ENCODE peak calls at places on chromosomes 5 and 9, in four cellular contexts. One of them, this sample, is unnamed.

GRCh38 chr9:112207451-112207850 is 32.4 kb upstream of the SUSD1 start:
- DNase-seq in HCT116: no peak
- DNase-seq in cardiac fibroblast: no peak
- DNase-seq in fibroblast of lung: no peak
- DNase-seq in this sample: no peak

GRCh38 chr9:81266674-81267073 is 422.7 kb downstream of the TLE1 start:
- DNase-seq in HCT116: peak
- DNase-seq in cardiac fibroblast: no peak
- DNase-seq in fibroblast of lung: peak
- DNase-seq in this sample: no peak

GRCh38 chr5:172623313-172623980 is 17.6 kb upstream of the NEURL1B start:
- DNase-seq in HCT116: no peak
- DNase-seq in cardiac fibroblast: no peak
- DNase-seq in fibroblast of lung: no peak
- DNase-seq in this sample: no peak

GRCh38 chr9:69028754-69029153 is 6.8 kb upstream of the FXN start:
- DNase-seq in HCT116: no peak
- DNase-seq in cardiac fibroblast: no peak
- DNase-seq in fibroblast of lung: no peak
- DNase-seq in this sample: no peak

GRCh38 chr9:113712053-113712452 is 164.1 kb upstream of the ZNF618 start:
- DNase-seq in HCT116: no peak
- DNase-seq in cardiac fibroblast: peak
- DNase-seq in fibroblast of lung: peak
- DNase-seq in this sample: peak

GRCh38 chr5:139061274-139061673 is 136.9 kb downstream of the SIL1 start:
- DNase-seq in HCT116: no peak
- DNase-seq in cardiac fibroblast: peak
- DNase-seq in fibroblast of lung: peak
- DNase-seq in this sample: peak

GRCh38 chr5:141856030-141856790 is 22.0 kb downstream of the PCDH1 start:
- DNase-seq in HCT116: no peak
- DNase-seq in cardiac fibroblast: no peak
- DNase-seq in fibroblast of lung: no peak
- DNase-seq in this sample: no peak

GRCh38 chr5:119400248-119400647 is 44.4 kb downstream of the TNFAIP8 start:
- DNase-seq in HCT116: no peak
- DNase-seq in cardiac fibroblast: no peak
- DNase-seq in fibroblast of lung: no peak
- DNase-seq in this sample: no peak

GRCh38 chr5:56451742-56452141 is 218.6 kb upstream of the ANKRD55 start:
- DNase-seq in HCT116: no peak
- DNase-seq in cardiac fibroblast: no peak
- DNase-seq in fibroblast of lung: no peak
- DNase-seq in this sample: no peak

GRCh38 chr9:114588150-114588663 is 638 bp downstream of the ATP6V1G1 start:
- DNase-seq in HCT116: no peak
- DNase-seq in cardiac fibroblast: peak
- DNase-seq in fibroblast of lung: peak
- DNase-seq in this sample: no peak

GRCh38 chr5:56802235-56802634 is 13.1 kb upstream of the MAP3K1 start:
- DNase-seq in HCT116: no peak
- DNase-seq in cardiac fibroblast: no peak
- DNase-seq in fibroblast of lung: no peak
- DNase-seq in this sample: no peak

GRCh38 chr5:73446631-73447233 is 1.8 kb downstream of the FOXD1 start:
- DNase-seq in HCT116: no peak
- DNase-seq in cardiac fibroblast: no peak
- DNase-seq in fibroblast of lung: peak
- DNase-seq in this sample: no peak
- H3K4me3 ChIP-seq in HCT116: peak
- H3K4me3 ChIP-seq in cardiac fibroblast: peak
- H3K4me3 ChIP-seq in fibroblast of lung: peak
- H3K4me3 ChIP-seq in this sample: peak

GRCh38 chr9:127509955-127510299 is 58.6 kb downstream of the LRSAM1 start:
- DNase-seq in HCT116: no peak
- DNase-seq in cardiac fibroblast: no peak
- DNase-seq in fibroblast of lung: no peak
- DNase-seq in this sample: no peak
- TF ChIP-seq CTCF in HCT116: no peak
- TF ChIP-seq CTCF in cardiac fibroblast: no peak
- TF ChIP-seq CTCF in fibroblast of lung: no peak
- TF ChIP-seq CTCF in this sample: no peak

DNA sequence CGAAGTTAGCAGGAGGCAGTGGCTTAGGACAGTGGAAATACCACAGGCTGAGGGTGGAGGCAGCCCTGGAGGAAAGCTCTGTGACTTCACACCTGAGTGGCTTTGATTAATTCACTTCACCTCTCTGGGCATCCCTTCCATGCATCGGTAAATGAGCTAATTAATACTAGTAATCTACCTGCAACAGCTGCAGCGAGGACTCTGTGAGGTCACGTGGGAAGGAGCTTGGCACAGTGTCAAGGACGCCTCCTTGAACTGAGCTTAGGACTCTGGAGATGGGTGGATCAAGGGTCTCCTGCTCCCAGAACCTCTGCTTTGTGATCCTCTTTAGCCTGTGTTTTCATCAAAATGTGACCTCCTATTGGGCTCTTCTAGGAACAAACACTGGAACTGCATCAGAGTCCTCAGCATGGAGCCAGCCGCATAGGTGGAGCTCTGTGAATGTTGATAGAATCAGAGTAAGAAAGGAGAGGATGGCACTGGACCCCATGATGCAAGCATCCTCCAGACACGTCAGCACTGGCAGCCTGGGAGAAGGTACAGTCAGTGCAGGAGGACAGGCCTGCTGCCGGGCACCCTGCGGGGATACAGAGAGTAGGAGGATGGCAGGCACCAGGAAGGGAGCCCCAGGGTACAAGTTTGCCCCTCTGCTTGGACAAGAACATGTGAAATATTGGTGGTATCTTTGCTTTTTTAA is 952 bp upstream of the ANGPTL2 start:
- DNase-seq in HCT116: no peak
- DNase-seq in cardiac fibroblast: no peak
- DNase-seq in fibroblast of lung: no peak
- DNase-seq in this sample: no peak
- H3K4me3 ChIP-seq in HCT116: no peak
- H3K4me3 ChIP-seq in cardiac fibroblast: no peak
- H3K4me3 ChIP-seq in fibroblast of lung: peak
- H3K4me3 ChIP-seq in this sample: no peak

GRCh38 chr5:69265931-69266330 is 31.2 kb downstream of the CDK7 start:
- DNase-seq in HCT116: peak
- DNase-seq in cardiac fibroblast: peak
- DNase-seq in fibroblast of lung: no peak
- DNase-seq in this sample: no peak
- TF ChIP-seq CTCF in HCT116: peak
- TF ChIP-seq CTCF in cardiac fibroblast: peak
- TF ChIP-seq CTCF in fibroblast of lung: no peak
- TF ChIP-seq CTCF in this sample: peak

DNA sequence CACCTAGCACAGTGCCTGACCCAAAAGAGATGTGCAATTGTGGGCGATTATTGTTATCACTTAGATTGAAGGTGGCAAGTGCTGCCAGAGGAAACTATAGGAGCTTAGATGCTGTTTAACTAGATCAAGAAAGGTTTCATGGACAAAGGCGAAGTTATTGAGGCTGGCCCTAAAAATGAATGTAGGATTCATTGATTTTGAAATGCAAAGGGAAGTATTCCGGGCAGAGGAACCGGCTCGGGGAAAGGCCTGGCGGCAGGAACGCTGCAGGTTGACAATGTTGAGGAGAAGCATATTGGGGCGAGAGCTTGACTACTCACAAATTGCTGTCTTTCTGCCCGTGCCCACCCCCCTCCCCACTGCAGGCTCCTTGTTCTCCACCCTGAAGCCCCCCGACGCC is 37.4 kb upstream of the TTC1 start:
- DNase-seq in HCT116: no peak
- DNase-seq in cardiac fibroblast: no peak
- DNase-seq in fibroblast of lung: no peak
- DNase-seq in this sample: no peak
- H3K4me3 ChIP-seq in HCT116: no peak
- H3K4me3 ChIP-seq in cardiac fibroblast: no peak
- H3K4me3 ChIP-seq in fibroblast of lung: no peak
- H3K4me3 ChIP-seq in this sample: no peak

GRCh38 chr5:77146896-77147295 is 59.8 kb upstream of the ZBED3 start:
- DNase-seq in HCT116: no peak
- DNase-seq in cardiac fibroblast: no peak
- DNase-seq in fibroblast of lung: no peak
- DNase-seq in this sample: no peak

GRCh38 chr5:77140350-77140749 is 53.3 kb upstream of the ZBED3 start:
- DNase-seq in HCT116: no peak
- DNase-seq in cardiac fibroblast: no peak
- DNase-seq in fibroblast of lung: no peak
- DNase-seq in this sample: no peak

GRCh38 chr5:77145666-77146065 is 58.6 kb upstream of the ZBED3 start:
- DNase-seq in HCT116: no peak
- DNase-seq in cardiac fibroblast: peak
- DNase-seq in fibroblast of lung: peak
- DNase-seq in this sample: no peak

GRCh38 chr5:77143998-77144836 is 57.1 kb upstream of the ZBED3 start:
- DNase-seq in HCT116: peak
- DNase-seq in cardiac fibroblast: peak
- DNase-seq in fibroblast of lung: peak
- DNase-seq in this sample: peak

GRCh38 chr5:77144837-77145139 is 57.7 kb upstream of the ZBED3 start:
- DNase-seq in HCT116: no peak
- DNase-seq in cardiac fibroblast: no peak
- DNase-seq in fibroblast of lung: no peak
- DNase-seq in this sample: no peak
- TF ChIP-seq CTCF in HCT116: no peak
- TF ChIP-seq CTCF in cardiac fibroblast: no peak
- TF ChIP-seq CTCF in fibroblast of lung: no peak
- TF ChIP-seq CTCF in this sample: no peak

DNA sequence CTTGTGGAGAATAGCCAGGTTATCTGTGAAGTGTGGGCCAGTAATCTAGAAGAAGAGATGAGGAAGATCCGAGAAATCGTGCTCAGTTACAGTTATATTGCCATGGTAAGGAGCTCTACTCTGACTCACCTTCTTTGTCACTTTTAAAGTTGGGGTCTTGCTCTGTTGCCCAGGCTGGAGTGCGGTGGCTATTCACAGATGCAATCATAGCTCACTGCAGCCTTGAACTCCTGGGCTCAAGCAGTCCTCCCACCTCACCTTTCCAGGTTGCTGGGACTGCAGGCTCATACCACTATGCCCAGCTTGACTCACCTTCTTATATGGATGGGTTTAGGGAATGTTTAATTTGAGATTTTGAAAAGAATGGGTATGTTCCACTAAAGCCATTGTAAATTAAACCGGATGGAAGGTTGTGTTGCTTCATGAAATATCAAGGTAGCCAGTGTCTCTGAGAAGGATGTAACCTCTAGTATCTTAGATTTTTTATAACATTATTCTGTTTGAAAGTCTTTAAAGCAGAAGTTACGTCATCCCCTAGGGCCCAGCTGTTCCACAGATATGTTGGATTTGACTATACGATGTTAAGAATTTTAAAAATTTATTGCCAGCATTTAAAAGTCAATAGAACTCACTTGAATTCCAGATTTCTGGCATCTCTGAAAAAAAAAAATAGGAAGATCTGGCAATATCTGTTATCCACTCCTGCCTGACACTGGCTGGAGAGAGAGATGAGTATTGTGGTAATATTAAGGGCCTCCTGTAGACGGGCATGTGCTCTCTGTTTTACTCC is 5.1 kb downstream of the CNOT8 start:
- DNase-seq in HCT116: no peak
- DNase-seq in cardiac fibroblast: no peak
- DNase-seq in fibroblast of lung: no peak
- DNase-seq in this sample: no peak
- H3K4me3 ChIP-seq in HCT116: no peak
- H3K4me3 ChIP-seq in cardiac fibroblast: no peak
- H3K4me3 ChIP-seq in fibroblast of lung: no peak
- H3K4me3 ChIP-seq in this sample: no peak

DNA sequence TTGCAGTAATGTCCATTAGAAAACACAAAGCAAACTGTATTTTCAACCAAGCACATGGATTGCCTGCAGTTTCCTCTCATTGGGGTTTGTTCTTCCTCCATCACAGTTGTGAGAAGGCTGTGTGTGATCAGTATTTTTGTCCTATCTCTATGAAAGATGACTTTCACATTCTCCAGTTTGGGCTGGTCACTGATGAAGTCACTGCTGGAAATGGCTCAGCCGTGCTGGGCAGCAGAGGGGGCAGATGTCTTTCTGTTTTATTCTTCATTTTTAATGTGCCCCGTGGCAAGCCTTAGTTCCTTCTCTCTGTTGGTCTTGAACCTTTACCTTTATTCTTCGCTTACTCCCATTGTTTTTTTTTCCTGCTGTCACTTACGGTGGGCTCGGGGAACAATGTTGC is 289.0 kb upstream of the MPDZ start:
- DNase-seq in HCT116: no peak
- DNase-seq in cardiac fibroblast: peak
- DNase-seq in fibroblast of lung: no peak
- DNase-seq in this sample: no peak
- TF ChIP-seq CTCF in HCT116: no peak
- TF ChIP-seq CTCF in cardiac fibroblast: no peak
- TF ChIP-seq CTCF in fibroblast of lung: no peak
- TF ChIP-seq CTCF in this sample: no peak

GRCh38 chr9:96020300-96020821 is 144.9 kb downstream of the ERCC6L2 start:
- DNase-seq in HCT116: no peak
- DNase-seq in cardiac fibroblast: no peak
- DNase-seq in fibroblast of lung: no peak
- DNase-seq in this sample: no peak
- H3K4me3 ChIP-seq in HCT116: no peak
- H3K4me3 ChIP-seq in cardiac fibroblast: peak
- H3K4me3 ChIP-seq in fibroblast of lung: peak
- H3K4me3 ChIP-seq in this sample: no peak

This sample was measured in LNCaP clone FGC.